ENCODE peak calls at places on chromosomes 1 and 21, in six cellular contexts. N is stromal cell of bone marrow, A is retina, P is SJSA1, R is WTC11, H is GF-D8. Q is an unnamed sample.
A peak's percentile ranks its signal among the peaks of the same experiment; 100 is the strongest.

GRCh38 chr1:15760520-15761211 is 2.1 kb downstream of the FBLIM1 start:
- DNase-seq in P (peak; percentile 90), H (no peak), A (no peak), N (peak; percentile 31), R (no peak), Q (no peak)

GRCh38 chr21:38954450-38955059 is 148.8 kb downstream of the ETS2 start:
- DNase-seq in N (no peak), A (no peak), H (no peak), P (no peak), R (no peak), Q (no peak)

GRCh38 chr1:98121661-98122060 is 200.8 kb upstream of the DPYD start:
- DNase-seq in P (no peak), R (no peak), A (no peak), N (no peak), H (no peak), Q (no peak)

GRCh38 chr1:15207031-15207828 is 39.8 kb upstream of the FHAD1 start:
- DNase-seq in N (no peak), H (no peak), A (no peak), P (no peak), R (peak; percentile 63), Q (no peak)

GRCh38 chr1:66563094-66563800 is 29.3 kb downstream of the SGIP1 start:
- DNase-seq in H (no peak), N (peak; percentile 93), P (peak; percentile 84), A (no peak), R (no peak), Q (peak; percentile 91)

GRCh38 chr1:38476784-38477175 is 382.8 kb downstream of the RRAGC start:
- DNase-seq in A (peak; percentile 81), P (no peak), H (no peak), N (no peak), R (no peak), Q (no peak)

GRCh38 chr1:54274881-54275280 is 74.9 kb downstream of the MRPL37 start:
- DNase-seq in A (no peak), H (no peak), P (no peak), N (no peak), R (no peak), Q (no peak)

GRCh38 chr1:217660353-217661062 is 29.4 kb downstream of the SPATA17 start:
- DNase-seq in P (peak; percentile 58), H (no peak), N (peak; percentile 59), R (no peak), A (peak; percentile 18), Q (peak; percentile 60)

GRCh38 chr1:1335283-1335682 is 4.2 kb downstream of the TAS1R3 start:
- DNase-seq in H (no peak), N (no peak), P (no peak), R (no peak), A (no peak), Q (no peak)

GRCh38 chr21:16870116-16870515 is 642.7 kb upstream of the CXADR start:
- DNase-seq in P (no peak), A (no peak), H (no peak), N (peak; percentile 5), R (no peak), Q (no peak)

GRCh38 chr1:109772658-109773202 is 9.0 kb upstream of the EPS8L3 start:
- DNase-seq in A (no peak), R (no peak), P (no peak), H (no peak), N (no peak), Q (no peak)

GRCh38 chr1:167687919-167688519 is 33.8 kb upstream of the MPZL1 start:
- DNase-seq in N (peak; percentile 59), R (peak; percentile 86), H (no peak), A (peak; percentile 86), P (peak; percentile 73), Q (peak; percentile 35)

GRCh38 chr21:38178653-38179503 is 77.9 kb upstream of the KCNJ15 start:
- DNase-seq in R (no peak), P (no peak), A (no peak), H (no peak), N (no peak), Q (no peak)

GRCh38 chr1:1577367-1578011 is 2.8 kb upstream of the SSU72 start:
- DNase-seq in N (no peak), R (no peak), P (no peak), H (no peak), A (no peak), Q (no peak)